ENCODE peak calls at places on chromosome 4, in six cellular contexts. F is stimulated activated CD4-positive, alpha-beta T cell treated with anti-CD3 and anti-CD28 coated beads, Interleukin-4, amount 100 ng/mL, for 1 hour; N is activated T-cell treated with anti-CD3 and anti-CD28 coated beads, Interleukin-2, amount 50 U/mL, for 4 hours; Q is fibroblast of the aortic adventitia; Y is ovary; G is SK-N-SH. W is an unnamed sample.

GRCh38 chr4:183602444-183603102 is 56.4 kb downstream of the RWDD4 start:
- DNase-seq in Q (peak; percentile 50), G (no peak), Y (no peak), N (no peak), F (no peak), W (no peak)

GRCh38 chr4:88792268-88792781 is 94.7 kb upstream of the NAP1L5 start:
- DNase-seq in G (no peak), Y (no peak), Q (peak; percentile 85), N (no peak), F (no peak), W (no peak)

GRCh38 chr4:89737888-89738287 is 99.1 kb downstream of the SNCA start:
- DNase-seq in F (no peak), N (no peak), G (no peak), Q (peak; percentile 12), Y (no peak), W (no peak)

GRCh38 chr4:15568814-15569213 is 86.3 kb downstream of the FBXL5 start:
- DNase-seq in Q (no peak), N (no peak), Y (no peak), F (no peak), G (no peak), W (no peak)

GRCh38 chr4:30718021-30718888 is 1.9 kb upstream of the PCDH7 start:
- DNase-seq in G (peak; percentile 46), N (no peak), Q (peak; percentile 66), Y (peak; percentile 31), F (peak; percentile 7), W (no peak)

GRCh38 chr4:156971623-156972369 is at the start of gene PDGFC:
- DNase-seq in Y (peak; percentile 84), N (no peak), G (peak; percentile 80), Q (peak; percentile 52), F (no peak), W (no peak)

GRCh38 chr4:43242611-43243010 is 350.1 kb downstream of the GRXCR1 start:
- DNase-seq in N (no peak), F (no peak), Q (peak; percentile 72), Y (no peak), G (no peak), W (no peak)

GRCh38 chr4:186699298-186699697 is 24.4 kb downstream of the FAT1 start:
- DNase-seq in F (no peak), Y (no peak), G (no peak), N (no peak), Q (no peak), W (no peak)

GRCh38 chr4:2935762-2936743 is 27.2 kb downstream of the NOP14 start:
- DNase-seq in Y (no peak), G (no peak), Q (peak; percentile 25), F (peak; percentile 65), N (peak; percentile 49), W (no peak)

GRCh38 chr4:6937748-6938147 is 28.1 kb downstream of the TBC1D14 start:
- DNase-seq in G (no peak), Q (no peak), Y (no peak), F (no peak), N (no peak), W (no peak)

W was measured in Jurkat, Clone E6-1.